ENCODE peak calls at places on chromosomes 6 and 20, in seven cellular contexts. One of them, this sample, is unnamed.

GRCh38 chr6:14066782-14067406 is 50.7 kb upstream of the CD83 start:
- DNase-seq in IMR-90: peak
- DNase-seq in HCT116: peak
- DNase-seq in GM12878: no peak
- DNase-seq in SK-N-SH: peak
- DNase-seq in GM23338: peak
- DNase-seq in hepatocyte: peak
- DNase-seq in this sample: peak

GRCh38 chr6:85240787-85241186 is 209.1 kb upstream of the NT5E start:
- DNase-seq in IMR-90: no peak
- DNase-seq in HCT116: no peak
- DNase-seq in GM12878: no peak
- DNase-seq in SK-N-SH: no peak
- DNase-seq in GM23338: no peak
- DNase-seq in hepatocyte: no peak
- DNase-seq in this sample: no peak

GRCh38 chr6:150198532-150198931 is 55.7 kb downstream of the PPP1R14C start:
- DNase-seq in IMR-90: no peak
- DNase-seq in HCT116: no peak
- DNase-seq in GM12878: no peak
- DNase-seq in SK-N-SH: no peak
- DNase-seq in GM23338: no peak
- DNase-seq in hepatocyte: no peak
- DNase-seq in this sample: no peak

GRCh38 chr6:137495652-137496391 is 1.6 kb upstream of the OLIG3 start:
- DNase-seq in IMR-90: no peak
- DNase-seq in HCT116: no peak
- DNase-seq in GM12878: no peak
- DNase-seq in SK-N-SH: no peak
- DNase-seq in GM23338: peak
- DNase-seq in hepatocyte: no peak
- DNase-seq in this sample: no peak

GRCh38 chr6:164859791-164860190 is 449.6 kb downstream of the C6orf118 start:
- DNase-seq in IMR-90: no peak
- DNase-seq in HCT116: no peak
- DNase-seq in GM12878: no peak
- DNase-seq in SK-N-SH: no peak
- DNase-seq in GM23338: no peak
- DNase-seq in hepatocyte: no peak
- DNase-seq in this sample: no peak

GRCh38 chr6:11682525-11682924 is 96.1 kb downstream of the ADTRP start:
- DNase-seq in IMR-90: peak
- DNase-seq in HCT116: no peak
- DNase-seq in GM12878: no peak
- DNase-seq in SK-N-SH: no peak
- DNase-seq in GM23338: no peak
- DNase-seq in hepatocyte: no peak
- DNase-seq in this sample: no peak

GRCh38 chr6:90818163-90818562 is 231.3 kb upstream of the MAP3K7 start:
- DNase-seq in IMR-90: no peak
- DNase-seq in HCT116: no peak
- DNase-seq in GM12878: no peak
- DNase-seq in SK-N-SH: no peak
- DNase-seq in GM23338: peak
- DNase-seq in hepatocyte: no peak
- DNase-seq in this sample: no peak

GRCh38 chr20:8854566-8854965 is 214.3 kb upstream of the PLCB4 start:
- DNase-seq in IMR-90: peak
- DNase-seq in HCT116: no peak
- DNase-seq in GM12878: no peak
- DNase-seq in SK-N-SH: no peak
- DNase-seq in GM23338: peak
- DNase-seq in hepatocyte: no peak
- DNase-seq in this sample: no peak

GRCh38 chr6:32115623-32116022 is 6.5 kb upstream of the TNXB start:
- DNase-seq in IMR-90: no peak
- DNase-seq in HCT116: no peak
- DNase-seq in GM12878: no peak
- DNase-seq in SK-N-SH: no peak
- DNase-seq in GM23338: no peak
- DNase-seq in hepatocyte: no peak
- DNase-seq in this sample: no peak

GRCh38 chr6:42042108-42042507 is 8.2 kb upstream of the TAF8 start:
- DNase-seq in IMR-90: no peak
- DNase-seq in HCT116: no peak
- DNase-seq in GM12878: no peak
- DNase-seq in SK-N-SH: no peak
- DNase-seq in GM23338: no peak
- DNase-seq in hepatocyte: no peak
- DNase-seq in this sample: no peak

GRCh38 chr20:62937353-62938104 is 418 bp upstream of the GID8 start:
- DNase-seq in IMR-90: peak
- DNase-seq in HCT116: peak
- DNase-seq in GM12878: peak
- DNase-seq in SK-N-SH: peak
- DNase-seq in GM23338: peak
- DNase-seq in hepatocyte: peak
- DNase-seq in this sample: peak

GRCh38 chr20:46111028-46111835 is 6.9 kb upstream of the CD40 start:
- DNase-seq in IMR-90: no peak
- DNase-seq in HCT116: no peak
- DNase-seq in GM12878: peak
- DNase-seq in SK-N-SH: no peak
- DNase-seq in GM23338: no peak
- DNase-seq in hepatocyte: no peak
- DNase-seq in this sample: peak

GRCh38 chr20:49435639-49436038 is 46.8 kb downstream of the KCNB1 start:
- DNase-seq in IMR-90: no peak
- DNase-seq in HCT116: no peak
- DNase-seq in GM12878: no peak
- DNase-seq in SK-N-SH: no peak
- DNase-seq in GM23338: no peak
- DNase-seq in hepatocyte: no peak
- DNase-seq in this sample: no peak

GRCh38 chr6:108673153-108673552 is 112.4 kb downstream of the FOXO3 start:
- DNase-seq in IMR-90: no peak
- DNase-seq in HCT116: no peak
- DNase-seq in GM12878: no peak
- DNase-seq in SK-N-SH: no peak
- DNase-seq in GM23338: no peak
- DNase-seq in hepatocyte: no peak
- DNase-seq in this sample: no peak

GRCh38 chr6:36444470-36444869 is 1.7 kb downstream of the KCTD20 start:
- DNase-seq in IMR-90: peak
- DNase-seq in HCT116: no peak
- DNase-seq in GM12878: no peak
- DNase-seq in SK-N-SH: no peak
- DNase-seq in GM23338: no peak
- DNase-seq in hepatocyte: peak
- DNase-seq in this sample: no peak

GRCh38 chr20:51560042-51560441 is 17.5 kb upstream of the NFATC2 start:
- DNase-seq in IMR-90: no peak
- DNase-seq in HCT116: no peak
- DNase-seq in GM12878: no peak
- DNase-seq in SK-N-SH: no peak
- DNase-seq in GM23338: no peak
- DNase-seq in hepatocyte: no peak
- DNase-seq in this sample: no peak

GRCh38 chr6:23228439-23229024 is 659.2 kb downstream of the HDGFL1 start:
- DNase-seq in IMR-90: peak
- DNase-seq in HCT116: no peak
- DNase-seq in GM12878: no peak
- DNase-seq in SK-N-SH: no peak
- DNase-seq in GM23338: no peak
- DNase-seq in hepatocyte: peak
- DNase-seq in this sample: no peak

DNA sequence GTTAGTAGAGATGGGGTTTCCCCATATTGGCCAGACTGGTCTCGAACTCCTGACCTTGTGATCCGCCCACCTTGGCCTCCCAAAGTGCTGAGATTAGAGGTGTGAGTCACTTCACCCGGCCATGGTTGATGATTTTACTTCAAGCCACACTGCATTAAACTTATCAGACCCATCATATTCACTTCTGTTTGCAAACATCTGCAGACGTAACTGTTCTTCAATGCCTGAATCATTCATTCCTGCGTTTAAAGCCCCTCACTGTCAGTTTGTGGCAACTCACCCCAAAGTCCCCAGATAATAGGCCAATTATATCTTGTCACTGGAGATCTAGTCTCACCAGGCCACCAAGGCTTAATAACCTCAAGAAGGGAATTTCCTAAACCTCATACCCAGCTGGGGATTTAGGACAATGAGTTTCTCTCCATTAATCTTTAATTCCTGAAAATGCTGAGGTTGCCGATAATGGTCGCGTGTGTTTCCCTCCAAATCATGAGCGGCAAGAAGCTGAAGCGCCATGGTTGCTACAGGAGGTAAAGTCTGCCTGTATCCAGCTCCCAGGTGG is 229.6 kb downstream of the LY86 start:
- DNase-seq in IMR-90: no peak
- DNase-seq in HCT116: no peak
- DNase-seq in GM12878: no peak
- DNase-seq in SK-N-SH: no peak
- DNase-seq in GM23338: no peak
- DNase-seq in hepatocyte: no peak
- DNase-seq in this sample: no peak
- H3K4me3 ChIP-seq in IMR-90: no peak
- H3K4me3 ChIP-seq in HCT116: no peak
- H3K4me3 ChIP-seq in GM12878: no peak
- H3K4me3 ChIP-seq in SK-N-SH: no peak
- H3K4me3 ChIP-seq in GM23338: no peak
- H3K4me3 ChIP-seq in hepatocyte: no peak
- H3K4me3 ChIP-seq in this sample: no peak

GRCh38 chr6:55603987-55604386 is 25.0 kb upstream of the HMGCLL1 start:
- DNase-seq in IMR-90: no peak
- DNase-seq in HCT116: no peak
- DNase-seq in GM12878: no peak
- DNase-seq in SK-N-SH: no peak
- DNase-seq in GM23338: no peak
- DNase-seq in hepatocyte: no peak
- DNase-seq in this sample: no peak
- H3K4me2 ChIP-seq in IMR-90: no peak
- H3K4me2 ChIP-seq in HCT116: no peak
- H3K4me2 ChIP-seq in GM12878: no peak
- H3K4me2 ChIP-seq in SK-N-SH: no peak
- H3K4me2 ChIP-seq in GM23338: no peak
- H3K4me2 ChIP-seq in hepatocyte: no peak
- H3K4me2 ChIP-seq in this sample: no peak

GRCh38 chr6:169510871-169511270 is 191.0 kb downstream of the WDR27 start:
- DNase-seq in IMR-90: no peak
- DNase-seq in HCT116: no peak
- DNase-seq in GM12878: no peak
- DNase-seq in SK-N-SH: no peak
- DNase-seq in GM23338: no peak
- DNase-seq in hepatocyte: no peak
- DNase-seq in this sample: no peak
- H2AFZ ChIP-seq in IMR-90: no peak
- H2AFZ ChIP-seq in HCT116: no peak
- H2AFZ ChIP-seq in GM12878: no peak
- H2AFZ ChIP-seq in SK-N-SH: no peak
- H2AFZ ChIP-seq in GM23338: no peak
- H2AFZ ChIP-seq in hepatocyte: no peak
- H2AFZ ChIP-seq in this sample: no peak

DNA sequence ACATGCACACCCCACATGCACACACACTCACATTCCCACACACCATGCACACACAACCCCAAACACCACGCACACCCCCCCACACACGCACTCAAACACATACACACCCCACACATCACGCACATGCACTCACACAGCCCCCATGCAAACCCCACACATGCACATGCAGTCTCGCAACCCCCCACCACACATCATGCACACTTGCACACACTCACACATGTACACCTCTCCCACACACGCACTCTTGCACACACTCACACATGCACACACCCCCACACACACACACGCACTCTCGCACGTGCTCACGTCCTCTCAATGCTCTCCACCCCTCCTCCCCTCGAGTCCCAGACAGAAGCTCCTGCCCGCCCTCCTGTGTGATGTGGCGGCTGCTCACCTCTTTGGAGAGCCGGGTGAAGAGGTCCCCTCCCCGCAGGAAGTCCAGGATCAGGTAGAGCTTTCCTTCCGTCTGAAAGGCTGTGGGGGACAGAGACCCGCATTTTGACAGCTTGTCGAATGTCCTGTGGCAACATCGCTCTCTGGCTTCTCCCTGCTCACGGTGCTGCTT is 78.6 kb downstream of the RAMACL start:
- DNase-seq in IMR-90: no peak
- DNase-seq in HCT116: no peak
- DNase-seq in GM12878: no peak
- DNase-seq in SK-N-SH: no peak
- DNase-seq in GM23338: peak
- DNase-seq in hepatocyte: no peak
- DNase-seq in this sample: no peak
- H3K4me3 ChIP-seq in IMR-90: no peak
- H3K4me3 ChIP-seq in HCT116: no peak
- H3K4me3 ChIP-seq in GM12878: no peak
- H3K4me3 ChIP-seq in SK-N-SH: no peak
- H3K4me3 ChIP-seq in GM23338: no peak
- H3K4me3 ChIP-seq in hepatocyte: no peak
- H3K4me3 ChIP-seq in this sample: no peak

GRCh38 chr20:3796477-3797225 is 541 bp downstream of the CDC25B start:
- DNase-seq in IMR-90: no peak
- DNase-seq in HCT116: no peak
- DNase-seq in GM12878: no peak
- DNase-seq in SK-N-SH: no peak
- DNase-seq in GM23338: no peak
- DNase-seq in hepatocyte: no peak
- DNase-seq in this sample: peak

GRCh38 chr20:3797226-3797545 is 1.1 kb downstream of the CDC25B start:
- DNase-seq in IMR-90: no peak
- DNase-seq in HCT116: no peak
- DNase-seq in GM12878: no peak
- DNase-seq in SK-N-SH: peak
- DNase-seq in GM23338: no peak
- DNase-seq in hepatocyte: no peak
- DNase-seq in this sample: no peak

GRCh38 chr20:3798908-3799248 is 2.8 kb downstream of the CDC25B start:
- DNase-seq in IMR-90: no peak
- DNase-seq in HCT116: no peak
- DNase-seq in GM12878: no peak
- DNase-seq in SK-N-SH: no peak
- DNase-seq in GM23338: no peak
- DNase-seq in hepatocyte: no peak
- DNase-seq in this sample: peak

GRCh38 chr20:3798405-3798768 is 2.3 kb downstream of the CDC25B start:
- DNase-seq in IMR-90: no peak
- DNase-seq in HCT116: no peak
- DNase-seq in GM12878: no peak
- DNase-seq in SK-N-SH: no peak
- DNase-seq in GM23338: no peak
- DNase-seq in hepatocyte: no peak
- DNase-seq in this sample: no peak

GRCh38 chr20:3797592-3798404 is 1.7 kb downstream of the CDC25B start:
- DNase-seq in IMR-90: peak
- DNase-seq in HCT116: no peak
- DNase-seq in GM12878: no peak
- DNase-seq in SK-N-SH: peak
- DNase-seq in GM23338: no peak
- DNase-seq in hepatocyte: no peak
- DNase-seq in this sample: no peak
- H3K4me2 ChIP-seq in IMR-90: peak
- H3K4me2 ChIP-seq in HCT116: peak
- H3K4me2 ChIP-seq in GM12878: peak
- H3K4me2 ChIP-seq in SK-N-SH: peak
- H3K4me2 ChIP-seq in GM23338: peak
- H3K4me2 ChIP-seq in hepatocyte: peak
- H3K4me2 ChIP-seq in this sample: peak

GRCh38 chr6:142335415-142335814 is 33.6 kb downstream of the ADGRG6 start:
- DNase-seq in IMR-90: no peak
- DNase-seq in HCT116: no peak
- DNase-seq in GM12878: no peak
- DNase-seq in SK-N-SH: no peak
- DNase-seq in GM23338: no peak
- DNase-seq in hepatocyte: no peak
- DNase-seq in this sample: no peak
- H2AFZ ChIP-seq in IMR-90: no peak
- H2AFZ ChIP-seq in HCT116: no peak
- H2AFZ ChIP-seq in GM12878: no peak
- H2AFZ ChIP-seq in SK-N-SH: no peak
- H2AFZ ChIP-seq in GM23338: no peak
- H2AFZ ChIP-seq in hepatocyte: no peak
- H2AFZ ChIP-seq in this sample: no peak

This sample was measured in Karpas-422.